ENCODE peak calls at places on chromosomes 13 and 19, in eight cellular contexts. D is foreskin keratinocyte; C is tibial nerve; T is SK-N-SH; V is CD4-positive, alpha-beta T cell; Q is adrenal gland; N is mammary epithelial cell; F is heart right ventricle. K is an unnamed sample. For H3K27me3, the result is how much of the 10 kb centered on the place peaks cover.

GRCh38 chr13:26300140-26300539 is 46.2 kb downstream of the CDK8 start:
- DNase-seq in D (no peak), C (no peak), T (no peak), V (no peak), Q (no peak), N (peak), F (no peak), K (peak)

GRCh38 chr19:15161028-15161984 is 39.5 kb downstream of the NOTCH3 start:
- DNase-seq in D (no peak), C (no peak), T (peak), V (no peak), Q (no peak), N (no peak), F (no peak), K (no peak)

GRCh38 chr13:32491028-32491427 is 47.6 kb downstream of the N4BP2L2 start:
- DNase-seq in D (no peak), C (no peak), T (no peak), V (no peak), Q (no peak), N (no peak), F (no peak), K (no peak)

GRCh38 chr13:110555601-110556223 is 5.8 kb downstream of the RAB20 start:
- DNase-seq in D (no peak), C (no peak), T (no peak), V (no peak), Q (peak), N (no peak), F (no peak), K (no peak)

GRCh38 chr19:40590464-40591265 is 10.5 kb upstream of the LTBP4 start:
- DNase-seq in D (no peak), C (no peak), T (no peak), V (no peak), Q (no peak), N (no peak), F (no peak), K (no peak)

GRCh38 chr19:16382775-16383543 is 58.3 kb downstream of the KLF2 start:
- DNase-seq in D (no peak), C (peak), T (peak), V (peak), Q (peak), N (peak), F (peak), K (peak)

GRCh38 chr19:35742121-35742724 is at the start of gene IGFLR1:
- DNase-seq in D (no peak), C (no peak), T (no peak), V (peak), Q (no peak), N (no peak), F (no peak), K (no peak)

GRCh38 chr13:72145383-72145782 is 278.4 kb upstream of the DACH1 start:
- DNase-seq in D (no peak), C (no peak), T (no peak), V (no peak), Q (no peak), N (no peak), F (no peak), K (no peak)

GRCh38 chr13:95833713-95834112 is 156.8 kb downstream of the DNAJC3 start:
- DNase-seq in D (peak), C (no peak), T (no peak), V (no peak), Q (no peak), N (peak), F (no peak), K (peak)

GRCh38 chr19:41886761-41887710 is 4.1 kb downstream of the ARHGEF1 start:
- DNase-seq in D (no peak), C (no peak), T (no peak), V (peak), Q (no peak), N (peak), F (no peak), K (peak)

GRCh38 chr13:35818577-35819165 is 312.5 kb downstream of the DCLK1 start:
- DNase-seq in D (no peak), C (no peak), T (peak), V (no peak), Q (no peak), N (peak), F (no peak), K (peak)

GRCh38 chr13:101554420-101555125 is 102.1 kb downstream of the ITGBL1 start:
- DNase-seq in D (no peak), C (no peak), T (no peak), V (no peak), Q (no peak), N (peak), F (no peak), K (no peak)

GRCh38 chr19:48424694-48425219 is 21.0 kb upstream of the GRWD1 start:
- DNase-seq in D (no peak), C (no peak), T (no peak), V (no peak), Q (no peak), N (no peak), F (no peak), K (peak)

GRCh38 chr19:29084266-29084665 is 128.7 kb downstream of the UQCRFS1 start:
- DNase-seq in D (no peak), C (no peak), T (peak), V (no peak), Q (peak), N (no peak), F (no peak), K (no peak)

GRCh38 chr19:27717825-27718224 is 1495.1 kb downstream of the UQCRFS1 start:
- DNase-seq in D (no peak), C (no peak), T (no peak), V (no peak), Q (no peak), N (no peak), F (no peak), K (no peak)

GRCh38 chr19:58568731-58569130 is 4.4 kb downstream of the MZF1 start:
- DNase-seq in D (no peak), C (peak), T (no peak), V (no peak), Q (peak), N (no peak), F (no peak), K (no peak)

GRCh38 chr19:48152552-48152951 is 17.6 kb downstream of the LIG1 start:
- DNase-seq in D (no peak), C (peak), T (peak), V (peak), Q (peak), N (peak), F (peak), K (peak)

GRCh38 chr13:94389544-94390351 is 89.7 kb downstream of the DCT start:
- DNase-seq in D (no peak), C (no peak), T (no peak), V (no peak), Q (no peak), N (no peak), F (no peak), K (no peak)

GRCh38 chr19:46453661-46454060 is 17.7 kb downstream of the PNMA8A start:
- DNase-seq in D (peak), C (no peak), T (no peak), V (no peak), Q (no peak), N (peak), F (no peak), K (peak)

GRCh38 chr13:44748439-44748838 is 172.3 kb upstream of the TSC22D1 start:
- DNase-seq in D (no peak), C (no peak), T (no peak), V (no peak), Q (no peak), N (no peak), F (no peak), K (no peak)

GRCh38 chr13:51682691-51683090 is 98.4 kb downstream of the WDFY2 start:
- DNase-seq in D (no peak), C (no peak), T (no peak), V (no peak), Q (no peak), N (no peak), F (no peak), K (no peak)

GRCh38 chr19:35045667-35046300 is 4.3 kb downstream of the HPN start:
- DNase-seq in D (no peak), C (no peak), T (peak), V (no peak), Q (no peak), N (peak), F (no peak), K (no peak)

GRCh38 chr13:37475151-37475550 is 123.4 kb downstream of the POSTN start:
- DNase-seq in D (no peak), C (no peak), T (no peak), V (no peak), Q (no peak), N (no peak), F (no peak), K (no peak)

GRCh38 chr19:29173896-29174295 is 39.1 kb downstream of the UQCRFS1 start:
- DNase-seq in D (no peak), C (no peak), T (no peak), V (no peak), Q (no peak), N (no peak), F (no peak), K (no peak)

GRCh38 chr13:80556291-80556690 is 215.4 kb upstream of the SPRY2 start:
- DNase-seq in D (no peak), C (no peak), T (no peak), V (no peak), Q (no peak), N (no peak), F (no peak), K (no peak)

GRCh38 chr19:20661150-20661819 is at the start of gene ZNF626:
- DNase-seq in D (peak), C (peak), T (peak), V (peak), Q (peak), N (peak), F (peak), K (peak)

DNA sequence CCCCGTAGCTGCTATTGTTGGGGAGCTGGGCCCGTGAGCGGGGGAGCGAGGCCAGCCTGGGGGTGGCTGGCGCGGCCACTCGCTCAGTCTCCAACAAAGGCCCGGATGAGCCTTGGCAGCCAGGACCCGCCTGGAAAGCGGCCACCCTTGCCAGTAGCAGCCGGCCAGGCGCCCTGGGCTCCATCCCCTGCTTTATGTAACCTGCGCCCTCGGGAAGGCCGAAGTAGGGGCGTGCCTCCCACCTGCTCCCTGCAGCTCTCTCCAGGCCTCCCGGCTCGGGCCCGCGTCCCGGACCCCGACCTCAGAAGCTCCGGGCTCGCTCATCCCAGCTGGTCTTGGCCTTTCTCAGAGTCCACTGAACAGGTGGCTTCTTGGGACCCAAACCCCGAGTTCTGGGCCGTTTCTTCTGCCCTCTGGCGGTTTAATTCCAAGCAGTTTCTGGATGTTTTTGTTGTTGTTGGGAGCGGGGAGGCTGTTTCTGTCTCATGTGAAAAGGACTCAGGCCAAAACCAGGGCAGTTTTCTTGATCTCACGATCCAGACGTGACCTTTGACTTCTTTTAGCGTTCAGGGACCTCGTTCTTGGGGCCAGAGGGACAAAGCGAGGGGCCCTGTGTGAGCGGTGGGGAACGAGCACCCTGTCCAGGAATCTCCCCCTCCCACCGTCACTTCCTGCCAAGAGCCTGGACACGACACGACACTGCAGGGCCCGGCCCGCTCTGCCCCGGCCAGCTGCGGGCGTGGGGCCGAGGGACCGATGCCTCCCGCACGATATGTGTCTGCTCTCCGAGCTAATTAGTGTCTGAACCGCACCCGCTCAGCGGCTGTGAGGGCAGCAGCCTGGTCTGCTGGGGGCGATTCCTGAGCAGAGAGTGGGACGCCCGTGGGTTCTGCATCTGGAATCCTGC is 1.3 kb downstream of the CDC34 start:
- DNase-seq in D (peak), C (peak), T (peak), V (no peak), Q (peak), N (peak), F (peak), K (peak)
- TF ChIP-seq CTCF in D (peak), C (peak), T (peak), V (peak), Q (peak), N (peak), F (peak), K (peak)

GRCh38 chr13:48320396-48320790 is 16.8 kb downstream of the RB1 start:
- DNase-seq in D (no peak), C (no peak), T (no peak), V (no peak), Q (no peak), N (no peak), F (no peak), K (no peak)

GRCh38 chr13:48318014-48318713 is 14.6 kb downstream of the RB1 start:
- DNase-seq in D (no peak), C (no peak), T (no peak), V (no peak), Q (peak), N (no peak), F (peak), K (no peak)

GRCh38 chr13:48320906-48321510 is 17.5 kb downstream of the RB1 start:
- DNase-seq in D (no peak), C (no peak), T (no peak), V (no peak), Q (no peak), N (no peak), F (no peak), K (no peak)

GRCh38 chr13:48318714-48319457 is 15.3 kb downstream of the RB1 start:
- DNase-seq in D (no peak), C (no peak), T (no peak), V (no peak), Q (peak), N (no peak), F (peak), K (no peak)

GRCh38 chr13:48319458-48320395 is 16.2 kb downstream of the RB1 start:
- DNase-seq in D (no peak), C (no peak), T (no peak), V (no peak), Q (no peak), N (no peak), F (no peak), K (no peak)
- H3K27me3 ChIP-seq in D (under half), C (under half), T (under half), V (under half), Q (under half), N (under half), F (under half), K (under half)

DNA sequence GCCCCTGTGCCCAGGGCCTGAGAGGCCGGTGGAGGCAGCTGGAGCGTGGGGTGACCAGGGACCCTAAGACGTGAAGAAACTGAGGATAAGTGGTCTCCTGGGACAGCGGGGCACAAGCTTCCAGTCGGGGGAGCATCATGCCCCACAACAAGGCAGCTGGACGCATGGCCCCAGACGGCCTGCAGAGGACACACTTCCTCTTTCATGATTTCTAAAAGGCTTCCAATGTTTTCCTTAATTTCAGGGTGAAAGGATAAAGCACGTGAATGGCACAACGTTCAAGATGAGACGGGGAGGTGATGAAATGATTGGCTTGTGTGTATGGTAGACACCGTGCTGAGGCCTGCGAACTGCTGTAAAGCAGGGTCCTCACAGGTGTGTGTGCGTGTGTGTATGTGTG is 20.2 kb upstream of the MYDGF start:
- DNase-seq in D (no peak), C (no peak), T (no peak), V (no peak), Q (no peak), N (no peak), F (no peak), K (no peak)
- TF ChIP-seq CTCF in D (peak), C (no peak), T (no peak), V (no peak), Q (no peak), N (peak), F (no peak), K (no peak)

GRCh38 chr13:113115363-113116205 is 7.0 kb upstream of the F10 start:
- DNase-seq in D (no peak), C (no peak), T (peak), V (no peak), Q (no peak), N (no peak), F (no peak), K (no peak)

GRCh38 chr13:113116206-113116800 is 6.3 kb upstream of the F10 start:
- DNase-seq in D (no peak), C (no peak), T (peak), V (no peak), Q (no peak), N (no peak), F (no peak), K (no peak)

GRCh38 chr13:113112893-113113845 is 7.6 kb downstream of the F7 start:
- DNase-seq in D (no peak), C (no peak), T (no peak), V (no peak), Q (no peak), N (no peak), F (no peak), K (no peak)

GRCh38 chr13:113114511-113115362 is 7.9 kb upstream of the F10 start:
- DNase-seq in D (no peak), C (no peak), T (peak), V (no peak), Q (no peak), N (no peak), F (no peak), K (no peak)

GRCh38 chr13:113113846-113114271 is 8.3 kb downstream of the F7 start:
- DNase-seq in D (no peak), C (no peak), T (no peak), V (no peak), Q (no peak), N (no peak), F (no peak), K (no peak)
- H3K27me3 ChIP-seq in D (under half), C (under half), T (under half), V (under half), Q (under half), N (under half), F (under half), K (under half)

DNA sequence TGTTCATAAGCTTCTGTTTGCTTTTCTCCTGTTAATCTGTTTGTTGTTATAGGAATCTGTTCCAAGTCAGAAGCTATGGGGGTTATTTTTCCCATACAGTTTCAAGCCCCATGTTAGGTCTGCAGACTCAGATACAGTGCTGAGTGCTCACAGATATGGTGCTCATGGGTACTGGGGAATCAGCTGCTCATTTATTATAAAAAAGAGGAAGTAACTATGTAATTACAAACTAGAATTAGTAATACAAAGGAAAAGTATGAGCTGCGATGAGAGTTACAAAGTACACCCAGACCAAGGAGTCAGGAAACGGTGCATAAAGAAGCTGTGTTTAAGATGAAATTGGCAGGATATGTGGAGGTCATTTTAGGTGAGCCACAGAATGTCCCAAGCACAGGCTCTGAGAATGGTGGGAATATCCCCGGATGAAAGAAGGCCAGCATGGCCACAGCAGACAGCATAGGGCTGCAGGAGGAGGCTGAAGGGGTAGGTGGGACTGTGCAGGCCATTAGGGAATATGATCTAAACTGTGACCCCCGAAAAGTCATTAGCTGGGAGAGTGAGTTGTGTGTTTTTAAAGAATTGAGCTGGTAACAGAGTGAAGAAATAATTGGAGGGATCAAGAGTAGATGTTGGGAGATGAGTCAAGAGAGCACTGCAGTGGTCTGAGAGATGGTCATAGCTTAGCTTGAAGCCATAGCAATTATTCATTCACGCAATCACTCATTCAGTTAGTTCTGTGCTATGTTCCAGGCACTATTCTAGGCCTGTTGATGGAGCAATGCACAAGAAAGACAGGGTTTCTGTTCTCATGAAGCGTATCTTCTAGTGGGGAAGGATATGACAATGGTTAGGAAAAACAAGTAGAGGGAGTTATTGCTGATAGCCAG is 177.4 kb upstream of the UBL3 start:
- DNase-seq in D (no peak), C (no peak), T (no peak), V (no peak), Q (no peak), N (no peak), F (no peak), K (no peak)
- TF ChIP-seq CTCF in D (no peak), C (no peak), T (no peak), V (no peak), Q (no peak), N (no peak), F (no peak), K (no peak)

K was measured in bronchial epithelial cell.